ENCODE peak calls at places on chromosomes 11 and 22, in five cellular contexts. A, H, W, D and M are unnamed samples.

GRCh38 chr22:38864361-38865191 is 7.4 kb downstream of the CBX6 start:
- DNase-seq in A (no peak), H (no peak), W (peak; percentile 76), D (no peak), M (no peak)

GRCh38 chr11:121889931-121890330 is 226.1 kb downstream of the BLID start:
- DNase-seq in A (no peak), H (peak; percentile 57), W (no peak), D (no peak), M (no peak)

GRCh38 chr11:100563541-100564280 is 123.4 kb upstream of the ARHGAP42 start:
- DNase-seq in A (peak; percentile 16), H (no peak), W (no peak), D (no peak), M (no peak)

GRCh38 chr11:35274909-35275807 is 136.2 kb downstream of the CD44 start:
- DNase-seq in A (peak; percentile 22), H (peak; percentile 33), W (peak; percentile 13), D (no peak), M (no peak)

GRCh38 chr22:19469421-19469820 is 9.6 kb downstream of the UFD1 start:
- DNase-seq in A (no peak), H (no peak), W (no peak), D (no peak), M (no peak)

GRCh38 chr11:32511926-32512325 is 71.7 kb upstream of the EIF3M start:
- DNase-seq in A (no peak), H (no peak), W (no peak), D (no peak), M (no peak)

GRCh38 chr11:69291459-69292110 is 2.4 kb upstream of the MYEOV start:
- DNase-seq in A (no peak), H (no peak), W (no peak), D (no peak), M (no peak)

GRCh38 chr22:17230239-17230638 is 11.0 kb upstream of the ADA2 start:
- DNase-seq in A (no peak), H (no peak), W (no peak), D (no peak), M (no peak)

GRCh38 chr11:121349790-121350189 is 57.2 kb downstream of the SC5D start:
- DNase-seq in A (no peak), H (no peak), W (no peak), D (no peak), M (no peak)

GRCh38 chr11:65428578-65429068 is 6.0 kb downstream of the NEAT1 start:
- DNase-seq in A (peak; percentile 56), H (no peak), W (no peak), D (no peak), M (no peak)

GRCh38 chr11:62974848-62975522 is 9.8 kb downstream of the SLC22A6 start:
- DNase-seq in A (peak; percentile 75), H (no peak), W (peak; percentile 83), D (no peak), M (no peak)

GRCh38 chr11:47184711-47185304 is 1.4 kb downstream of the PACSIN3 start:
- DNase-seq in A (no peak), H (peak; percentile 40), W (peak; percentile 74), D (no peak), M (no peak)

GRCh38 chr11:116328410-116328809 is 444.4 kb downstream of the BUD13 start:
- DNase-seq in A (no peak), H (no peak), W (no peak), D (no peak), M (no peak)

GRCh38 chr11:16946477-16947282 is 67.5 kb downstream of the PLEKHA7 start:
- DNase-seq in A (no peak), H (no peak), W (no peak), D (no peak), M (no peak)

GRCh38 chr11:78251083-78251699 is 62.5 kb downstream of the USP35 start:
- DNase-seq in A (no peak), H (peak; percentile 37), W (no peak), D (no peak), M (no peak)

GRCh38 chr11:1049071-1049405 is 12.5 kb upstream of the MUC6 start:
- DNase-seq in A (no peak), H (no peak), W (peak; percentile 46), D (no peak), M (no peak)

GRCh38 chr22:29739346-29739875 is 19.6 kb downstream of the CABP7 start:
- DNase-seq in A (no peak), H (no peak), W (peak; percentile 44), D (no peak), M (no peak)

GRCh38 chr22:45322873-45323525 is 13.3 kb downstream of the FAM118A start:
- DNase-seq in A (no peak), H (no peak), W (no peak), D (no peak), M (no peak)

GRCh38 chr11:66950113-66950535 is 8.1 kb downstream of the PC start:
- DNase-seq in A (peak; percentile 91), H (peak; percentile 75), W (peak; percentile 37), D (no peak), M (peak; percentile 16)